ENCODE peak calls at places on chromosomes 7 and 10, in four cellular contexts. D is heart right ventricle, C is OCI-LY7, X is body of pancreas. Z is an unnamed sample.

GRCh38 chr10:124917939-124918830 is 23.7 kb upstream of the ZRANB1 start:
- DNase-seq in C (no peak), D (no peak), X (peak; percentile 21), Z (peak; percentile 12)

GRCh38 chr7:111362660-111363059 is 199.6 kb downstream of the IMMP2L start:
- DNase-seq in D (no peak), C (no peak), X (no peak), Z (no peak)

GRCh38 chr7:24750441-24751055 is 6.7 kb downstream of the GSDME start:
- DNase-seq in C (no peak), D (no peak), X (no peak), Z (no peak)

GRCh38 chr7:152341039-152341913 is 94.5 kb downstream of the KMT2C start:
- DNase-seq in X (peak; percentile 70), D (no peak), C (peak; percentile 86), Z (no peak)

GRCh38 chr7:123652406-123652805 is 3.3 kb upstream of the LMOD2 start:
- DNase-seq in X (no peak), C (no peak), D (no peak), Z (no peak)

GRCh38 chr10:132918617-132919373 is 23.6 kb downstream of the CFAP46 start:
- DNase-seq in C (no peak), X (no peak), D (no peak), Z (no peak)

GRCh38 chr7:105218215-105218614 is 170.5 kb downstream of the SRPK2 start:
- DNase-seq in C (no peak), D (no peak), X (no peak), Z (no peak)

GRCh38 chr10:43141421-43141820 is 3.2 kb downstream of the CSGALNACT2 start:
- DNase-seq in D (no peak), X (no peak), C (peak; percentile 73), Z (no peak)

GRCh38 chr10:71931295-71931694 is 32.9 kb upstream of the CHST3 start:
- DNase-seq in D (no peak), C (no peak), X (no peak), Z (no peak)

GRCh38 chr7:67542916-67543315 is 546.3 kb downstream of the TYW1 start:
- DNase-seq in X (no peak), D (no peak), C (no peak), Z (no peak)
- TF ChIP-seq CTCF in X (no peak), D (no peak), C (no peak), Z (no peak)

DNA sequence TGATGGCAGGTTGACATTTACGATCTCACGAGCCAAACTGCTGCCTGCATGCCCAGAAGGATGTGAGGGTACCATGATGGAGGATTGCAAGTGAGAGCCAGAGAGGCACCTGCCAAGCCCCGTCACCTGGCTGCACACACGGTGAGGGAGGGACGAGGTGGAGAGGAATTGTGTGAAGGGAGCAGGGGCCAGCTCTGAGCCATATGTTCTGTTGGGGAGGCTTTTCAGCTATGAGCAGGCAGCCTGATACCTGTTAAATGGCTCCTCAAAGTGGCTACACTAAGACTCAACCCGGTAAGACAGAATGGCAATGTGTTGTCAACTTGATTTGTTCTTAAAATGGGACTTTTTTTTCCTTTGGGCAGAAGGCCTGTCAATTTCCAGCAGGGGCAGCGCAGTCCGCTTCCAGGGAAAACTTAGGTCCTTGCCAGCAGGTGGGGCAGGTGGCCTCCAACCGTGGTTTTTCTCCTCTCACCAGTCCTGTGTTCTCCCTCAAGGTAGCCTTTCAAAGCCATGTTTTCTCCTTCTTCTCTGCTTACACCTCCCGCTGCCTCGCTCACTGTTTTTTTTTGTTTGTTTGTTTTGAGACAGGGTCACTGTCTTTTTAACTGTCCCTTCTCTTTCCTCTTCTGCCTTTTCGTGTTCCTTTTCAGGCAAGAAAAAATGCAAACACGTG is 57.7 kb upstream of the ZNRF2 start:
- DNase-seq in X (peak; percentile 84), C (no peak), D (no peak), Z (no peak)
- TF ChIP-seq CTCF in X (peak; percentile 48), C (peak; percentile 65), D (peak; percentile 14), Z (no peak)

DNA sequence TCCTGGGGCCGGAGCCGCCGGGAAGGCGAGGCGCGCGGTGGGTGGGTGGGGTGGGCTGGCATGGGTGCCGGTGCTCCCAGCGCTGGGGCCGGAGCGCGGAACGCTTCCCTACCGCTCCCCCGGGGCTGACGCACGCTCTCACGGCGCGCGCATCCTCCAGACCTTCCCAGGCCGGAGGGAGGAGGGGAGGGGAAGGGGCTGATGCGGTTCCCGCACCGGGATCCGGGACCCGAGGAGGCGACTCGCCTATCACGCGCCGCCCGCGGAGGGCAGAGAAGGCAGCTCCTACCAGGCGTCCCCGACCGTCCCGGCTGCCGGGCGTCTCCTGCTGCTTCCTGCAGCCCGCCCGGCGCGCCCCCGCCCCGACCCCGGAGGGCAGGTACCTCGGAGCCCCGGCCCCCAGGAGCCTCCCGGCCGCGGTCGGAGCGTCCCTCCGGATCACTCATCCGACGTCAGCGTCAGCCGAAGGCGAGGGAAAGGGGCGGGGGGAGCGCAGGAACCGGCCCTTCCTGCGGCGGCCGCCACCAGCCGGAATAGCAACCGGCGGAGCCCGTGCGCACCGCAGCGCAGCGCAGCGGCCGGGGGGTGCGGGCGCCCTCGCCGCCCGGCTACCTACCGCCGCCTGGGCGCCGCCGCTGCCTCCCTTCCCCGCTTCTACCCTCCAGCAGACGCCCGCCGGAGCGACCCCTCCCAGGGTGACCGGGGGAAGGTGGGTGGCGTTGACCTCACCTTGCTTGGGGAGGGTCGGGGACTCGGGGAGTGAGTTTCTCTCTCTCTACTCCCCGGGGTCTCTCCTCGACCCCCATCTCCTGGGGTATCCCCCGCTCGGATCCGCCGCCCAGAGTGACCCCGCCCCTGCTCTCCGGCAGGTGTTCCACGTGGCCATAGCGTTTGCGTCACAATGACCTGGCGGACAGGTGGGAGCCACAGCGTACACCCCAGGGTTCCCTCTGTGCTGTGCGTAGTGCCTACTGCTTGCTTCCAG is at the start of gene ICA1:
- DNase-seq in C (no peak), X (peak; percentile 89), D (peak; percentile 74), Z (peak; percentile 33)
- TF ChIP-seq CTCF in C (no peak), X (no peak), D (no peak), Z (no peak)

DNA sequence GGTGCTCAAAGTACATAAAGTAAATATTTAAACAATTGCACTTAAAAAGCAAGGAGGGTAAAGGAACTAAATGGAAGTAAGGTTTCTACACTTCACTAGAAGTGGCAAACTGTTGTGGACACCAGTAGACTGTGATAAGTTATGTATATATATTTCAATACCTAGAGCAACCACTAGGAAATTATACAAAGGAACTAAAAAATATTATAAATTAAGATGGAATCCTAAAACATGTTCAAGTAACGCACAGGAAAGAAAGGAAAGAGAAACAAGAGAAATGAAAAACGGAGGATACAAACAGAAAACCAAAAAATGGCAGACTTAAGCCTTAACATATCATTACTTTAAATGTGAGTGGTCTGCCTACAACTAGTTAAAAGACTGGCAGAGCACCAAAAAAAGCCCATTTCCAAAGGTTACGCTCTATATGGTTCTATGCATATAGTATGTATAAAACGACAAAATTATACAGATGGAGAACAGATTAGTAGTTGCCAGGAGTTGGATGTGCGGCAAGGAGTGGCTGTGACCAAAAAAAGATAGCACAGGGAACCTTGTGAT is 19.0 kb downstream of the VPS41 start:
- DNase-seq in D (no peak), C (no peak), X (no peak), Z (no peak)
- TF ChIP-seq CTCF in D (peak; percentile 7), C (peak; percentile 48), X (no peak), Z (peak; percentile 49)

DNA sequence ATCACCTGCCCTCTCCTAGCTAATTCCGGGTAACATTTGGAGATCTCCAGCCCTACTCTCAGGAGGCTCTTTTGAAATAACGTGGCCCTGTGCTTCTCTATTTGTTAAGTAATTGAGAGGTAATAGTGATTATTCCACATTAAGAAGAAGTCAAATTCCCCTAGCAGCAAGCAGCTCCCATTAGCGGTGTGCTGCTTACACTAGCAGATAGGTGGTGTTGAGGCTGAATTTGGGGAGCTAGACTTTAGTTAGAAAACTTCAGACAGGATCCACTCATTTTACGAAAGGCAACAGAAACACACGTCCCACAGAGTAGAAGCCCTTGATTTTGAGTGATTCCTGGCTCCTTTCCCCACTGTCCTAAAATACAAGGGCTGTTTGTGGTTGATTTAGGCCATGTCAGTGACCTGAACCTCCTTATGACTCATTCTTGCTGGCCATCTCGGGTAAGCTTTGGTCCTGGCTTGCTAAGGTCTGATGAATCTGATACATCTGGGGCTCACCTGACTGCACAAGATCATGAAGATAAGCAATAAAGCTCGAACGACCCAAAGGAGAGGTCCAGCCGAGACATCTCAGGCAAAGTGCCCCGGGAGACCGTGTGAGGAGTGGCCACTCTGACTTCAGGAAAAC is 77.2 kb downstream of the FAM204A start:
- DNase-seq in D (no peak), C (no peak), X (no peak), Z (no peak)
- TF ChIP-seq CTCF in D (no peak), C (no peak), X (no peak), Z (no peak)

GRCh38 chr7:13115829-13116228 is 428.4 kb downstream of the ARL4A start:
- DNase-seq in X (no peak), C (no peak), D (no peak), Z (no peak)

GRCh38 chr7:13115157-13115772 is 427.8 kb downstream of the ARL4A start:
- DNase-seq in C (no peak), X (no peak), D (no peak), Z (no peak)

GRCh38 chr7:13111230-13111629 is 423.8 kb downstream of the ARL4A start:
- DNase-seq in D (no peak), C (no peak), X (no peak), Z (no peak)

GRCh38 chr7:13117103-13117502 is 429.7 kb downstream of the ARL4A start:
- DNase-seq in C (no peak), X (no peak), D (no peak), Z (no peak)
- TF ChIP-seq CTCF in C (peak; percentile 21), X (peak; percentile 27), D (peak; percentile 36), Z (no peak)

GRCh38 chr10:95289003-95289920 is 1.5 kb downstream of the PDLIM1 start:
- DNase-seq in X (peak; percentile 46), D (no peak), C (peak; percentile 41), Z (no peak)
- TF ChIP-seq CTCF in X (no peak), D (no peak), C (peak; percentile 60), Z (no peak)